ENCODE peak calls at places on chromosome 18, in ten cellular contexts. Y is CD4-positive, alpha-beta T cell; D is psoas muscle; E is CD8-positive, alpha-beta memory T cell; C is transverse colon; B is right cardiac atrium; T is HCT116; H is aorta; F is GM23338; M is substantia nigra. Q is an unnamed sample.

GRCh38 chr18:23864620-23865019 is 149.9 kb upstream of the TTC39C start:
- DNase-seq in Y (peak), D (no peak), E (peak), C (no peak), B (no peak), T (no peak), H (no peak), F (no peak), M (no peak), Q (no peak)

GRCh38 chr18:58601468-58602266 is 27.2 kb downstream of the ALPK2 start:
- DNase-seq in Y (no peak), D (no peak), E (no peak), C (no peak), B (no peak), T (no peak), H (no peak), F (no peak), M (no peak), Q (no peak)

GRCh38 chr18:78884502-78884901 is 95.1 kb upstream of the SALL3 start:
- DNase-seq in Y (no peak), D (no peak), E (no peak), C (no peak), B (no peak), T (no peak), H (no peak), F (peak), M (no peak), Q (no peak)

GRCh38 chr18:55982992-55983391 is 395.0 kb upstream of the TCF4 start:
- DNase-seq in Y (no peak), D (no peak), E (no peak), C (no peak), B (no peak), T (no peak), H (no peak), F (peak), M (no peak), Q (no peak)

GRCh38 chr18:35542356-35542755 is 39.2 kb upstream of the GALNT1 start:
- DNase-seq in Y (no peak), D (no peak), E (no peak), C (no peak), B (no peak), T (no peak), H (no peak), F (no peak), M (no peak), Q (no peak)

GRCh38 chr18:74598350-74599001 is 806 bp downstream of the ZNF407 start:
- DNase-seq in Y (peak), D (peak), E (peak), C (peak), B (peak), T (peak), H (peak), F (peak), M (no peak), Q (peak)

GRCh38 chr18:32383040-32383819 is 87.5 kb downstream of the GAREM1 start:
- DNase-seq in Y (no peak), D (no peak), E (no peak), C (no peak), B (no peak), T (peak), H (no peak), F (no peak), M (no peak), Q (no peak)

GRCh38 chr18:78875268-78875997 is 104.2 kb upstream of the SALL3 start:
- DNase-seq in Y (no peak), D (no peak), E (no peak), C (peak), B (no peak), T (peak), H (no peak), F (peak), M (no peak), Q (no peak)

GRCh38 chr18:22694954-22695353 is 238.2 kb upstream of the RBBP8 start:
- DNase-seq in Y (no peak), D (peak), E (no peak), C (no peak), B (peak), T (peak), H (peak), F (peak), M (no peak), Q (no peak)

GRCh38 chr18:36035253-36035652 is 32.1 kb downstream of the RPRD1A start:
- DNase-seq in Y (no peak), D (no peak), E (no peak), C (no peak), B (no peak), T (no peak), H (no peak), F (no peak), M (no peak), Q (no peak)

GRCh38 chr18:33751613-33752221 is 173.7 kb downstream of the ASXL3 start:
- DNase-seq in Y (no peak), D (no peak), E (no peak), C (no peak), B (no peak), T (no peak), H (no peak), F (peak), M (no peak), Q (no peak)

GRCh38 chr18:10182009-10182624 is 268.3 kb downstream of the VAPA start:
- DNase-seq in Y (no peak), D (no peak), E (no peak), C (no peak), B (no peak), T (no peak), H (no peak), F (no peak), M (no peak), Q (no peak)

GRCh38 chr18:75779910-75780309 is 352.4 kb upstream of the SMIM21 start:
- DNase-seq in Y (no peak), D (no peak), E (no peak), C (no peak), B (no peak), T (no peak), H (no peak), F (no peak), M (no peak), Q (no peak)

GRCh38 chr18:581106-581505 is 926 bp downstream of the CETN1 start:
- DNase-seq in Y (no peak), D (no peak), E (no peak), C (no peak), B (no peak), T (no peak), H (no peak), F (no peak), M (no peak), Q (no peak)

GRCh38 chr18:35458677-35459441 is 38.9 kb downstream of the INO80C start:
- DNase-seq in Y (no peak), D (peak), E (no peak), C (peak), B (peak), T (peak), H (peak), F (peak), M (no peak), Q (peak)

DNA sequence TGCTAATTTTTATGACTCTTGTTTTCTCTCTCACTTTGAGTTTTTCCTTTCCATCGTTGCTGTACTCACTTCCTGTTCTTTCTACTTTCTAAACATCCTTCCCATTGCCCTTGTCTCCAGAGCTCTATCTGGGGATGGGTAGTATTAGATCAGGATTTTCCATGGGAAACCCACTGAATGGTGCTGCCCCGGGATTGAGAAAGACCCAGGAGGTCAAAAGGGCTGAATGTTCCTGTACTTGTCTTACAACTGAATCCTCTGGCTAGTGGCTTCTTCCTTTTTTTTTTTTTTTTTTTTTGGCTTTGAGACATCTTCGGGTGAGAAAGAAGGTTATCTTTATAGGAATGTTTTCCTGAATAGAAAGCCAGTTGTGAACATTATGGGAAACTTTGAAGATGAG is 364.8 kb upstream of the SLC14A2 start:
- DNase-seq in Y (no peak), D (no peak), E (no peak), C (no peak), B (peak), T (no peak), H (no peak), F (no peak), M (no peak), Q (no peak)
- H3K27ac ChIP-seq in Y (no peak), D (no peak), E (no peak), C (no peak), B (no peak), T (no peak), H (peak), F (no peak), M (no peak), Q (no peak)

GRCh38 chr18:68429809-68430208 is 285.1 kb downstream of the TMX3 start:
- DNase-seq in Y (no peak), D (no peak), E (no peak), C (no peak), B (no peak), T (no peak), H (no peak), F (no peak), M (no peak), Q (no peak)

GRCh38 chr18:68431111-68431921 is 283.6 kb downstream of the TMX3 start:
- DNase-seq in Y (no peak), D (no peak), E (no peak), C (no peak), B (no peak), T (no peak), H (no peak), F (no peak), M (no peak), Q (no peak)

GRCh38 chr18:68428026-68428425 is 286.9 kb downstream of the TMX3 start:
- DNase-seq in Y (no peak), D (no peak), E (no peak), C (no peak), B (no peak), T (no peak), H (no peak), F (no peak), M (no peak), Q (no peak)

GRCh38 chr18:68428666-68429065 is 286.2 kb downstream of the TMX3 start:
- DNase-seq in Y (no peak), D (no peak), E (no peak), C (no peak), B (no peak), T (no peak), H (no peak), F (no peak), M (no peak), Q (no peak)

DNA sequence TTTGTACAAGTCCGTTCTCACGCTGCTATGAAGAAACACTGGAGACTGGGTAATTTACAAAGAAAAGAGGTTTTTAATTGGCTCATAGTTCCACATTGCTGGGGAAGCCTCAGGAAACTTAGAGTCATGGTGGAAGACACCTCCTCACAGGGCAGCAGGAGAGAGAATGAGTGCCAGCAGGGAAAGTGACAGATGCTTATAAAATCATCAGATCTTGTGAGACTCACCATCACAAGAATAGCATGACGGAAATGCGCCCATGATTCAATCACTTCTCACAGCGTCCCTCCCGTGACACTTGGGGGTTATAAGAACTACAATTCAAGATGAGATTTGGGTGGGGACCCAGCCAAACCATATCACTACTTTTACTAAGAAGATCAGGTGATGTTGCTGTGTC is 285.8 kb downstream of the TMX3 start:
- DNase-seq in Y (no peak), D (no peak), E (no peak), C (no peak), B (no peak), T (no peak), H (no peak), F (no peak), M (no peak), Q (no peak)
- H3K27ac ChIP-seq in Y (no peak), D (no peak), E (no peak), C (no peak), B (no peak), T (no peak), H (no peak), F (no peak), M (no peak), Q (no peak)

DNA sequence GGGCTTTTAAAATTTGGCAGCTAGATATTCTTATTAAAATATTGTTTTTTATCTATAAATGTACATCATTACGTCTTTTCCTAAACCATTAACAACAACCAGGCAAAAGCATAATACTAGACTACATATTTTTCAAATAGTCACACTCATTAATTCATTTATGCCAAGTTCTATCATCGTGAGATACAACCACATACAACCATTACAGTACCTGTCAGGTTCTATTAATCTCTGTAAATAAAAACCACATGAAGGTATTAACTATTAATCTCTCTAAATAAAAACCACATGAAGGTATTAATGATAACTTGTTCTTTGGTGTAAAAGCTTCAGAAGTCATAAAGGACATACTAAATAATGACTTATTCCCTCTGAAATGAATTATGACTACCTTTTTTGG is 432.7 kb downstream of the TMX3 start:
- DNase-seq in Y (no peak), D (no peak), E (no peak), C (no peak), B (no peak), T (no peak), H (no peak), F (no peak), M (no peak), Q (no peak)
- H3K27ac ChIP-seq in Y (no peak), D (no peak), E (no peak), C (no peak), B (no peak), T (no peak), H (no peak), F (no peak), M (no peak), Q (no peak)

GRCh38 chr18:77004555-77005380 is 127.8 kb downstream of the MBP start:
- DNase-seq in Y (no peak), D (peak), E (no peak), C (no peak), B (no peak), T (no peak), H (peak), F (no peak), M (no peak), Q (peak)
- H3K27ac ChIP-seq in Y (no peak), D (no peak), E (no peak), C (peak), B (no peak), T (no peak), H (no peak), F (no peak), M (peak), Q (peak)

GRCh38 chr18:63317556-63317946 is 2.0 kb downstream of the BCL2 start:
- DNase-seq in Y (no peak), D (no peak), E (no peak), C (no peak), B (no peak), T (no peak), H (no peak), F (no peak), M (no peak), Q (no peak)

GRCh38 chr18:63319383-63320040 is at the start of gene BCL2:
- DNase-seq in Y (peak), D (no peak), E (no peak), C (peak), B (no peak), T (no peak), H (peak), F (peak), M (peak), Q (peak)

GRCh38 chr18:63316612-63317555 is 2.7 kb downstream of the BCL2 start:
- DNase-seq in Y (no peak), D (no peak), E (no peak), C (peak), B (no peak), T (no peak), H (no peak), F (no peak), M (no peak), Q (no peak)

GRCh38 chr18:63318882-63319382 is 637 bp downstream of the BCL2 start:
- DNase-seq in Y (no peak), D (no peak), E (no peak), C (no peak), B (no peak), T (no peak), H (no peak), F (no peak), M (no peak), Q (no peak)

DNA sequence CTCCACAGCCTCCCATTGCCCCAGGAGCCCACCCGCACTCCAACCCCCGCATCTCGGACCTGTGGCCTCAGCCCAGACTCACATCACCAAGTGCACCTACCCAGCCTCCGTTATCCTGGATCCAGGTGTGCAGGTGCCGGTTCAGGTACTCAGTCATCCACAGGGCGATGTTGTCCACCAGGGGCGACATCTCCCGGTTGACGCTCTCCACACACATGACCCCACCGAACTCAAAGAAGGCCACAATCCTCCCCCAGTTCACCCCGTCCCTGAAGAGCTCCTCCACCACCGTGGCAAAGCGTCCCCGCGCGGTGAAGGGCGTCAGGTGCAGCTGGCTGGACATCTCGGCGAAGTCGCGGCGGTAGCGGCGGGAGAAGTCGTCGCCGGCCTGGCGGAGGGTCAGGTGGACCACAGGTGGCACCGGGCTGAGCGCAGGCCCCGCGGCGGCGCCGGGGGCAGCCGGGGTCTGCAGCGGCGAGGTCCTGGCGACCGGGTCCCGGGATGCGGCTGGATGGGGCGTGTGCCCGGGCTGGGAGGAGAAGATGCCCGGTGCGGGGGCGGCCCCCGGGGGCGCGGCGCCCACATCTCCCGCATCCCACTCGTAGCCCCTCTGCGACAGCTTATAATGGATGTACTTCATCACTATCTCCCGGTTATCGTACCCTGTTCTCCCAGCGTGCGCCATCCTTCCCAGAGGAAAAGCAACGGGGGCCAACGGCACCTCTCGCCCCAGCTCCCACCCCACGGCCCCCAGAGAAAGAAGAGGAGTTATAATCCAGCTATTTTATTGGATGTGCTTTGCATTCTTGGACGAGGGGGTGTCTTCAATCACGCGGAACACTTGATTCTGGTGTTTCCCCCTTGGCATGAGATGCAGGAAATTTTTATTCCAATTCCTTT is 1.3 kb downstream of the BCL2 start:
- DNase-seq in Y (peak), D (peak), E (peak), C (peak), B (peak), T (no peak), H (peak), F (peak), M (peak), Q (peak)
- H3K27ac ChIP-seq in Y (peak), D (peak), E (peak), C (peak), B (no peak), T (no peak), H (no peak), F (no peak), M (peak), Q (peak)

GRCh38 chr18:50312296-50313030 is 25.0 kb upstream of the CXXC1 start:
- DNase-seq in Y (no peak), D (no peak), E (no peak), C (no peak), B (no peak), T (no peak), H (no peak), F (no peak), M (no peak), Q (no peak)

GRCh38 chr18:50313031-50313607 is 25.6 kb upstream of the CXXC1 start:
- DNase-seq in Y (no peak), D (no peak), E (no peak), C (no peak), B (no peak), T (no peak), H (no peak), F (no peak), M (no peak), Q (no peak)

GRCh38 chr18:50313873-50314460 is 26.5 kb upstream of the CXXC1 start:
- DNase-seq in Y (no peak), D (no peak), E (no peak), C (no peak), B (no peak), T (no peak), H (no peak), F (no peak), M (no peak), Q (no peak)

GRCh38 chr18:50311573-50312106 is 24.1 kb upstream of the CXXC1 start:
- DNase-seq in Y (no peak), D (no peak), E (no peak), C (no peak), B (no peak), T (no peak), H (no peak), F (no peak), M (no peak), Q (no peak)

DNA sequence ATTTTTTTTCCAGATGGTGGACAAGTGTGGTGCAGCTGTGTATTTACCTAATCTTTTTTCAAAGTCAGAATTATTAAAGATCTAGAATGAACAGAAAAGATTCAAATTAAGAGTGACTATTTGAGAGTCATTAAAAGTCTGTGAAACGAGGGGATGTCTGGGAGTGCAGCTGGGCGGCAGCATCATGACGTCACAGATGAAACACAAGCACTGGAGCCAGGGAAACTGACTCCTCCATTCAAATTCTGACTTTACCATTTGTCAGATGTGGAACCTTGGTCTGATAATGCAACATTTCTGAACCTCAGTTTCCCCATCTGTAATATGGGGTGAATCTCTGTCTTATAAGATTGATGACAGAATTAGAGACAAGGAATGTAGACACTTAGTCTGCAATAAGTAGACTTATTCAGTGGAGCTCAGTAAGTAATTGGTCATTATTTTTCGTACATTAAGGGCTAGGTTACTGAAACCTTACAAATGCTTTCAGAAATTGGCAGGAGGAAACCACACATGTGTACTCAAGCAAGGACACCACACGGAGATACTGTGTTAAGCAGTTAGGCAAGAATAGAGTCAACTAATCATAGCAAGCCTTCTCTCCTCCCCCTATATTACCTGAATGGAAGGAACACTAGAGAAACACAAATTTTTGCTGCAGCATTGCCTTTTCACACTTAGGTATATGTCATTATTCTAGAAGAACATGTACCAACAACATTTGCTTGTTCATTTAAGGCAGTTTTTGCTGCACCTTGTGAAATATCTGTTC is 27.8 kb upstream of the CXXC1 start:
- DNase-seq in Y (no peak), D (no peak), E (no peak), C (no peak), B (no peak), T (no peak), H (no peak), F (no peak), M (no peak), Q (no peak)
- H3K27ac ChIP-seq in Y (no peak), D (no peak), E (no peak), C (no peak), B (no peak), T (no peak), H (no peak), F (no peak), M (no peak), Q (no peak)

GRCh38 chr18:51438797-51439350 is 241.4 kb upstream of the MEX3C start:
- DNase-seq in Y (no peak), D (no peak), E (no peak), C (no peak), B (no peak), T (no peak), H (no peak), F (no peak), M (no peak), Q (no peak)
- H3K27ac ChIP-seq in Y (no peak), D (no peak), E (no peak), C (no peak), B (no peak), T (no peak), H (no peak), F (no peak), M (no peak), Q (no peak)